ENCODE peak calls at places on chromosomes 6 and 20, in six cellular contexts. S is heart left ventricle; C is left lung; K is CD8-positive, alpha-beta memory T cell; W is retina; H is fibroblast of pulmonary artery. P is an unnamed sample.

GRCh38 chr6:123716506-123716905 is 79.8 kb upstream of the TRDN start:
- DNase-seq in K (no peak), W (no peak), C (no peak), H (no peak), S (no peak), P (peak)

GRCh38 chr6:126534418-126534817 is 194.5 kb downstream of the CENPW start:
- DNase-seq in W (no peak), C (no peak), K (no peak), H (no peak), S (no peak), P (peak)

GRCh38 chr20:45346291-45346718 is 1.9 kb downstream of the SDC4 start:
- DNase-seq in W (no peak), K (no peak), C (no peak), S (no peak), H (no peak), P (no peak)

GRCh38 chr6:49556429-49556837 is 6.0 kb downstream of the C6orf141 start:
- DNase-seq in K (no peak), C (no peak), H (peak), S (no peak), W (no peak), P (peak)

GRCh38 chr6:90194371-90194841 is 102.2 kb downstream of the BACH2 start:
- DNase-seq in S (no peak), W (peak), K (no peak), H (peak), C (no peak), P (peak)

GRCh38 chr6:43811101-43812099 is 41.4 kb downstream of the VEGFA start:
- DNase-seq in W (no peak), S (no peak), C (no peak), K (no peak), H (no peak), P (no peak)

GRCh38 chr20:24955045-24955444 is 6.0 kb downstream of the CST7 start:
- DNase-seq in H (no peak), W (no peak), K (peak), S (no peak), C (no peak), P (no peak)

GRCh38 chr6:86969573-86969972 is 32.2 kb downstream of the HTR1E start:
- DNase-seq in W (no peak), K (no peak), H (no peak), S (no peak), C (no peak), P (no peak)

GRCh38 chr6:151322570-151322969 is 68.8 kb downstream of the ZBTB2 start:
- DNase-seq in K (no peak), W (no peak), H (no peak), C (no peak), S (no peak), P (no peak)

GRCh38 chr6:51120016-51120415 is 301.3 kb downstream of the TFAP2B start:
- DNase-seq in C (no peak), K (no peak), H (no peak), W (no peak), S (no peak), P (no peak)

GRCh38 chr6:81450180-81450579 is 302.3 kb downstream of the TENT5A start:
- DNase-seq in W (no peak), K (no peak), H (no peak), C (no peak), S (no peak), P (peak)

GRCh38 chr20:9218412-9219001 is 149.6 kb downstream of the PLCB4 start:
- DNase-seq in K (no peak), C (no peak), W (no peak), H (peak), S (no peak), P (no peak)

GRCh38 chr6:7707787-7708186 is 18.1 kb upstream of the BMP6 start:
- DNase-seq in S (no peak), W (no peak), H (no peak), C (no peak), K (no peak), P (peak)

GRCh38 chr6:170290306-170291128 is at the start of gene DLL1:
- DNase-seq in S (peak), C (peak), K (peak), W (peak), H (peak), P (peak)

GRCh38 chr20:46746972-46747371 is 37.5 kb downstream of the SLC2A10 start:
- DNase-seq in C (no peak), K (no peak), S (no peak), W (no peak), H (peak), P (peak)

GRCh38 chr6:104182811-104183210 is 676.9 kb downstream of the HACE1 start:
- DNase-seq in K (no peak), H (peak), C (no peak), W (no peak), S (no peak), P (no peak)

GRCh38 chr20:61447950-61448349 is 195.9 kb downstream of the CDH4 start:
- DNase-seq in C (no peak), H (no peak), K (no peak), W (no peak), S (no peak), P (no peak)

GRCh38 chr20:20362774-20363435 is 5.0 kb upstream of the INSM1 start:
- DNase-seq in S (no peak), C (peak), K (no peak), W (peak), H (no peak), P (no peak)

GRCh38 chr20:19317240-19318069 is 105.0 kb downstream of the SLC24A3 start:
- DNase-seq in S (no peak), C (no peak), H (no peak), W (peak), K (no peak), P (no peak)

GRCh38 chr6:163402616-163403015 is 11.9 kb upstream of the QKI start:
- DNase-seq in H (no peak), K (no peak), C (no peak), S (no peak), W (no peak), P (no peak)

GRCh38 chr6:156585859-156586258 is 191.3 kb upstream of the ARID1B start:
- DNase-seq in W (no peak), C (no peak), S (no peak), K (no peak), H (no peak), P (no peak)

GRCh38 chr20:61941721-61942405 is 123.8 kb downstream of the TAF4 start:
- DNase-seq in K (no peak), H (no peak), W (no peak), C (peak), S (no peak), P (no peak)

GRCh38 chr6:2542858-2543218 is 207.9 kb downstream of the MYLK4 start:
- DNase-seq in S (no peak), C (no peak), H (peak), W (no peak), K (peak), P (peak)

GRCh38 chr6:16334671-16335070 is 96.3 kb downstream of the GMPR start:
- DNase-seq in W (no peak), C (no peak), H (peak), S (peak), K (no peak), P (peak)

GRCh38 chr6:157822221-157823000 is 635 bp upstream of the SNX9 start:
- DNase-seq in S (no peak), K (peak), H (no peak), C (no peak), W (peak), P (no peak)

P was measured in fibroblast of the aortic adventitia.